ENCODE peak calls at places on chromosomes 1 and 21, in ten cellular contexts. R is A549, L is PC-3, T is RWPE1, P is fibroblast of pulmonary artery, X is Calu3, C is fibroblast of mammary gland, F is dorsolateral prefrontal cortex, S is right atrium auricular region, I is neural crest cell. U is an unnamed sample.

GRCh38 chr21:36070999-36071398 is 1.2 kb downstream of the CBR1 start:
- DNase-seq in X (no peak), S (no peak), I (no peak), T (no peak), L (no peak), C (no peak), F (no peak), R (no peak), P (no peak), U (no peak)

GRCh38 chr21:18274370-18274769 is 29.7 kb downstream of the CHODL start:
- DNase-seq in L (no peak), I (no peak), P (no peak), F (no peak), R (no peak), X (no peak), C (no peak), S (no peak), T (no peak), U (no peak)

GRCh38 chr1:229253170-229253974 is 17.5 kb upstream of the RAB4A start:
- DNase-seq in T (peak), R (no peak), P (no peak), X (peak), F (no peak), S (no peak), C (peak), L (peak), I (no peak), U (no peak)

GRCh38 chr21:44353200-44353970 is at the start of gene TRPM2:
- DNase-seq in R (no peak), C (peak), X (no peak), F (peak), I (no peak), T (no peak), S (no peak), P (peak), L (no peak), U (no peak)

GRCh38 chr1:91428182-91428798 is 23.7 kb upstream of the HFM1 start:
- DNase-seq in I (peak), P (peak), S (no peak), X (no peak), F (no peak), R (no peak), T (no peak), L (no peak), C (no peak), U (no peak)

GRCh38 chr1:196459383-196459782 is 148.9 kb downstream of the KCNT2 start:
- DNase-seq in X (no peak), P (peak), T (no peak), F (no peak), R (no peak), S (no peak), L (no peak), C (no peak), I (no peak), U (no peak)

GRCh38 chr1:8396083-8396911 is 78.4 kb downstream of the SLC45A1 start:
- DNase-seq in S (no peak), L (no peak), F (no peak), X (no peak), T (no peak), C (peak), I (no peak), P (peak), R (no peak), U (no peak)

GRCh38 chr1:12143631-12144155 is 23.1 kb upstream of the TNFRSF1B start:
- DNase-seq in T (peak), R (no peak), L (peak), S (peak), X (peak), I (no peak), F (peak), C (peak), P (peak), U (no peak)

GRCh38 chr1:192580351-192580962 is 4.9 kb downstream of the RGS1 start:
- DNase-seq in F (no peak), S (no peak), P (peak), C (peak), X (peak), T (peak), I (no peak), L (peak), R (no peak), U (no peak)

GRCh38 chr1:223261914-223262313 is 102.1 kb downstream of the SUSD4 start:
- DNase-seq in L (no peak), I (no peak), R (no peak), T (no peak), P (no peak), X (no peak), F (no peak), C (no peak), S (no peak), U (no peak)

GRCh38 chr1:167627865-167628641 is 2.0 kb upstream of the RCSD1 start:
- DNase-seq in I (no peak), F (no peak), C (no peak), P (no peak), L (peak), R (no peak), S (no peak), X (no peak), T (no peak), U (no peak)

GRCh38 chr1:192538407-192539311 is 36.9 kb upstream of the RGS1 start:
- DNase-seq in P (no peak), X (no peak), C (peak), T (no peak), S (no peak), R (no peak), F (no peak), L (no peak), I (no peak), U (no peak)

GRCh38 chr21:36297938-36298572 is 21.9 kb upstream of the MORC3 start:
- DNase-seq in I (no peak), X (peak), P (no peak), S (peak), L (peak), F (no peak), R (no peak), C (no peak), T (peak), U (no peak)

GRCh38 chr1:153841463-153841994 is 66.3 kb downstream of the SLC27A3 start:
- DNase-seq in F (no peak), P (peak), I (no peak), R (no peak), S (no peak), C (peak), L (no peak), X (no peak), T (no peak), U (no peak)

GRCh38 chr1:223419115-223419514 is 25.9 kb downstream of the CCDC185 start:
- DNase-seq in T (no peak), F (no peak), P (no peak), X (no peak), R (no peak), C (no peak), L (no peak), S (no peak), I (no peak), U (no peak)

GRCh38 chr1:191839891-191840290 is 318.4 kb upstream of the RGS18 start:
- DNase-seq in C (peak), R (no peak), I (no peak), S (no peak), F (no peak), X (no peak), T (no peak), P (peak), L (peak), U (no peak)

GRCh38 chr1:116916533-116917460 is 7.1 kb downstream of the PTGFRN start:
- DNase-seq in P (peak), F (no peak), S (peak), R (no peak), C (no peak), X (no peak), L (no peak), I (no peak), T (no peak), U (no peak)

GRCh38 chr1:157403203-157403602 is 149.1 kb downstream of the FCRL5 start:
- DNase-seq in P (no peak), I (no peak), R (no peak), S (no peak), L (peak), C (no peak), F (no peak), X (no peak), T (peak), U (no peak)

GRCh38 chr1:53547321-53547720 is 88.1 kb downstream of the DMRTB1 start:
- DNase-seq in P (no peak), F (no peak), S (no peak), L (no peak), R (no peak), X (no peak), C (no peak), T (no peak), I (no peak), U (no peak)

GRCh38 chr21:34593954-34594531 is 20.9 kb downstream of the RCAN1 start:
- DNase-seq in P (no peak), T (no peak), F (no peak), R (no peak), X (no peak), I (no peak), S (no peak), C (no peak), L (no peak), U (no peak)

GRCh38 chr1:176847052-176847451 is 317.5 kb downstream of the ASTN1 start:
- DNase-seq in R (no peak), S (no peak), T (no peak), L (no peak), F (no peak), P (no peak), X (no peak), C (peak), I (no peak), U (no peak)

GRCh38 chr1:200206340-200206739 is 178.8 kb downstream of the NR5A2 start:
- DNase-seq in P (peak), X (no peak), C (peak), L (peak), R (peak), S (no peak), I (no peak), F (no peak), T (peak), U (no peak)

GRCh38 chr1:153174624-153175023 is 23.9 kb upstream of the SPRR2G start:
- DNase-seq in T (peak), I (no peak), S (no peak), P (no peak), X (no peak), L (no peak), C (no peak), R (no peak), F (no peak), U (no peak)

GRCh38 chr1:169427081-169427611 is at the start of gene CCDC181:
- DNase-seq in T (peak), P (peak), L (no peak), C (peak), R (peak), S (no peak), F (peak), I (peak), X (peak), U (peak)

GRCh38 chr1:79745928-79746327 is 739.4 kb upstream of the ADGRL4 start:
- DNase-seq in T (no peak), R (peak), C (peak), L (peak), I (no peak), S (no peak), P (no peak), F (no peak), X (peak), U (no peak)

GRCh38 chr1:55286851-55287602 is 71.9 kb upstream of the USP24 start:
- DNase-seq in F (no peak), T (no peak), I (no peak), R (no peak), X (no peak), P (peak), S (no peak), C (peak), L (no peak), U (no peak)
- TF ChIP-seq CTCF in F (no peak), T (no peak), I (no peak), R (no peak), X (no peak), P (no peak), S (no peak), C (no peak), L (no peak), U (no peak)

GRCh38 chr1:211876849-211877248 is 46.3 kb upstream of the LPGAT1 start:
- DNase-seq in R (no peak), X (no peak), F (no peak), C (no peak), L (no peak), T (no peak), P (no peak), S (no peak), I (no peak), U (no peak)
- TF ChIP-seq CTCF in R (no peak), X (no peak), F (no peak), C (no peak), L (no peak), T (no peak), P (no peak), S (no peak), I (no peak), U (no peak)

DNA sequence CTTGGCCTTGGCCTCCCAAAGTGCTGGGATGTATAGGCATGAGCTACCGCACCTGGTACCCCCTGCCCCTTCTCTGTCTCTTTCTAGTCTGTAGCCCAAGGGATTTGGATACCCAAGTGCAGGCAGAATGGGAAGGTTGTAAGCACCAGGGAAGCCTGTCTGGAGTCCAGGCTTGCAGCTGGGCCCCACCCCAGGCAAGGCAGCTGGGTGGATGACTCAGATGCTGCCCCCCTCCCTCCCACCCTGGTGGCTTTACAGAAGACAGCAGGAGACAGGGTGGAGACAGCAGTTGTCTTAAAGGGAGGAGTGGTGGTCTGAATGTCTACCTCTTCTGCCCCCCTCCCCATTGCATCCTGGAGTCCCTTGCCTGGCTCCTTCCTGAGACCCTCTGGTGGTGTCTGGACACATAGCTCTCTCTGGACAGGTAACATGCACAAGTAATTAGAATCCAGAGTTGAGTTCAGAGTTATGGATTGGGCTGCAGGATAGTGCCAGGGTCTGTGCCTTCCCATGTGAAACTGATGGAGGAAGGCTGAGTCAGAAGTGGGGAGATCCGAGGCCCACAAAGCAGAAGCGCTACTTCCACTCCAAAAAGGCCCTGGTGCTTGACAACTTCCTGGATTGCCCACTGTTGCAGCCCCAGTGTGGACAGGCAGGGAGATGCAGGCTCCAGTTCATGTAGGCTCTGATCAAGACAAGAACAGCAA is 5.1 kb downstream of the LMNA start:
- DNase-seq in X (peak), T (peak), S (peak), R (no peak), L (peak), P (peak), F (no peak), I (no peak), C (peak), U (no peak)
- TF ChIP-seq CTCF in X (no peak), T (no peak), S (no peak), R (no peak), L (no peak), P (no peak), F (peak), I (no peak), C (peak), U (peak)

GRCh38 chr1:234093107-234093506 is 188.6 kb downstream of the SLC35F3 start:
- DNase-seq in X (no peak), C (no peak), S (no peak), P (no peak), F (no peak), T (no peak), L (no peak), R (no peak), I (no peak), U (no peak)

GRCh38 chr1:234090212-234091064 is 186.0 kb downstream of the SLC35F3 start:
- DNase-seq in R (no peak), S (no peak), I (no peak), C (no peak), X (no peak), L (no peak), P (no peak), T (no peak), F (no peak), U (no peak)

GRCh38 chr1:234091065-234091401 is 186.6 kb downstream of the SLC35F3 start:
- DNase-seq in S (no peak), R (no peak), F (no peak), I (no peak), L (no peak), X (no peak), P (no peak), C (no peak), T (no peak), U (no peak)

GRCh38 chr1:234093741-234094140 is 189.3 kb downstream of the SLC35F3 start:
- DNase-seq in T (no peak), F (no peak), I (no peak), X (no peak), C (no peak), L (no peak), R (no peak), P (no peak), S (no peak), U (no peak)

DNA sequence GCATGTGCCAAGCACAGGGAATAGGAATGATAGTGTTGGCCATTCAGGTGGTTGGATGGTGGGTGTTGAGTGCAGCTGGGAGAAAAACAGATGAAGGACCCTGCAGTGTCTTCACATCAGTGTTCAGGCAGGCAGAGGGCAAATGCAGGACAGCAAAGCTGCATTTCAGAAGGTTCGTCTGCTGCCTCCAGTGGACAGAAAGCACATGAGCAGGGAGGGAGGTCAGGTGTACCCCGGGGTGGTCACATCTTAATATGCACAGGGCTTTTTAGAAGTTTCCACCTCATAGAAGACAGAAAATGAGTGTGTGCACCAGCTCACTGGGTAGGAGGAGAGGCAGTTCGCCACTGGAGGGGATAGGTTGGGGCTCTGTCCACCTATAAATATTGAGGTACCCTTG is 184.9 kb downstream of the SLC35F3 start:
- DNase-seq in R (no peak), C (no peak), T (no peak), I (no peak), L (no peak), S (no peak), X (peak), F (no peak), P (no peak), U (no peak)
- TF ChIP-seq CTCF in R (no peak), C (no peak), T (no peak), I (no peak), L (peak), S (no peak), X (no peak), F (no peak), P (no peak), U (peak)

GRCh38 chr1:220800262-220800661 is 13.5 kb downstream of the MTARC1 start:
- DNase-seq in F (no peak), R (no peak), C (no peak), I (no peak), P (no peak), X (no peak), L (no peak), S (peak), T (no peak), U (no peak)

GRCh38 chr1:220804202-220804586 is 17.5 kb downstream of the MTARC1 start:
- DNase-seq in X (no peak), R (no peak), C (no peak), S (peak), T (no peak), F (no peak), L (no peak), I (no peak), P (no peak), U (no peak)

GRCh38 chr1:220806408-220806807 is 19.7 kb downstream of the MTARC1 start:
- DNase-seq in C (no peak), P (no peak), L (no peak), I (no peak), X (no peak), R (no peak), F (no peak), T (no peak), S (peak), U (no peak)

GRCh38 chr1:220807726-220808125 is 21.0 kb downstream of the MTARC1 start:
- DNase-seq in L (no peak), T (no peak), S (peak), C (no peak), P (no peak), F (no peak), X (no peak), R (no peak), I (no peak), U (no peak)

GRCh38 chr1:220803401-220804201 is 16.9 kb downstream of the MTARC1 start:
- DNase-seq in I (peak), F (no peak), S (peak), C (peak), P (peak), X (peak), T (peak), L (peak), R (peak), U (no peak)
- TF ChIP-seq CTCF in I (peak), F (peak), S (peak), C (peak), P (peak), X (peak), T (peak), L (peak), R (peak), U (peak)

GRCh38 chr1:48249868-48250267 is 27.4 kb downstream of the SLC5A9 start:
- DNase-seq in I (no peak), L (peak), F (no peak), T (no peak), C (no peak), P (no peak), R (no peak), X (peak), S (no peak), U (no peak)
- TF ChIP-seq CTCF in I (no peak), L (peak), F (no peak), T (no peak), C (no peak), P (no peak), R (no peak), X (no peak), S (no peak), U (no peak)

U was measured in chondrocyte.